ENCODE peak calls at places on chromosome 13, in seven cellular contexts. P, R, H, A, C, V and G are unnamed samples.

GRCh38 chr13:95902736-95903135 is 150.5 kb downstream of the UGGT2 start:
- DNase-seq in C (no peak), V (peak), R (no peak), P (no peak), H (no peak), A (no peak), G (no peak)

GRCh38 chr13:22210134-22210930 is 539.5 kb downstream of the FGF9 start:
- DNase-seq in V (no peak), A (no peak), P (no peak), H (no peak), C (no peak), R (no peak), G (no peak)

GRCh38 chr13:103878891-103879605 is 812.8 kb upstream of the SLC10A2 start:
- DNase-seq in P (no peak), A (no peak), H (no peak), V (no peak), C (no peak), R (no peak), G (no peak)

GRCh38 chr13:104592545-104593250 is 1526.5 kb upstream of the SLC10A2 start:
- DNase-seq in C (no peak), R (no peak), V (no peak), A (no peak), P (no peak), H (no peak), G (no peak)

GRCh38 chr13:79226250-79226649 is 179.8 kb downstream of the RBM26 start:
- DNase-seq in A (no peak), P (no peak), C (no peak), H (no peak), R (no peak), V (no peak), G (no peak)

GRCh38 chr13:43298799-43299198 is 275.4 kb downstream of the DNAJC15 start:
- DNase-seq in A (no peak), R (no peak), C (no peak), P (no peak), V (no peak), H (no peak), G (no peak)

GRCh38 chr13:46721054-46721453 is 75.9 kb downstream of the ESD start:
- DNase-seq in C (peak), R (no peak), P (no peak), A (peak), H (peak), V (peak), G (peak)

GRCh38 chr13:33510350-33510749 is 224.8 kb upstream of the STARD13 start:
- DNase-seq in C (no peak), A (no peak), H (no peak), R (no peak), P (no peak), V (no peak), G (no peak)

GRCh38 chr13:40060318-40061007 is 405.0 kb downstream of the COG6 start:
- DNase-seq in H (no peak), P (peak), C (peak), V (peak), R (no peak), A (no peak), G (peak)

GRCh38 chr13:66207610-66208009 is 1022.5 kb downstream of the PCDH9 start:
- DNase-seq in P (no peak), V (no peak), R (no peak), A (no peak), C (no peak), H (no peak), G (no peak)

GRCh38 chr13:45143346-45143751 is 23.0 kb downstream of the GTF2F2 start:
- DNase-seq in A (no peak), P (no peak), C (no peak), R (no peak), V (peak), H (no peak), G (no peak)

DNA sequence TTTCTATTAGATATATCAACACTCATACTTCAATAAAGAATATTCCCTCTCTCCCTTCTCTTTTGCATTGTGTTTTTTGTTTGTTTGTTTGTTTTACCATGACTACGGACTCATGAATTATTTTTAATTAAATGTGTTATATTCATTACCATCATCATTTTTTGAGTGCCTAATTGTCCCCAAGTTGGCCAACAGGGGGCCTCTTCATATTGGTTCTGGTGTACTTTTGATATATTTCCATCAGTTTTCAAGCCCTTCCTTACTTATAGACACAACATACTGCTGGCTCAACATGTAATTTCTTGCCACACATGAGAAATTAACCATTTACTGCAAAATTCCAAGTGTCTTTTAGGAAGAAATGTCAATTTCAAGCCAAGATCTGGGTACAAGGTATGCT is 54.5 kb upstream of the GPC6 start:
- DNase-seq in R (no peak), H (no peak), C (no peak), A (no peak), V (no peak), P (no peak), G (no peak)
- TF ChIP-seq CTCF in R (no peak), H (peak), C (no peak), A (no peak), V (no peak), P (no peak), G (no peak)

GRCh38 chr13:109792416-109793090 is 6.2 kb upstream of the IRS2 start:
- DNase-seq in A (no peak), V (no peak), P (no peak), C (no peak), R (no peak), H (no peak), G (no peak)

GRCh38 chr13:109789262-109789661 is 2.9 kb upstream of the IRS2 start:
- DNase-seq in R (peak), A (no peak), H (no peak), V (no peak), P (no peak), C (no peak), G (peak)

GRCh38 chr13:109790071-109790470 is 3.7 kb upstream of the IRS2 start:
- DNase-seq in R (no peak), A (no peak), V (no peak), H (no peak), C (no peak), P (no peak), G (peak)

GRCh38 chr13:109788372-109789195 is 2.2 kb upstream of the IRS2 start:
- DNase-seq in V (no peak), P (no peak), R (peak), H (no peak), A (no peak), C (no peak), G (no peak)

GRCh38 chr13:109790951-109791605 is 4.7 kb upstream of the IRS2 start:
- DNase-seq in R (peak), P (no peak), H (no peak), C (no peak), A (peak), V (peak), G (peak)
- TF ChIP-seq CTCF in R (peak), P (no peak), H (peak), C (peak), A (peak), V (peak), G (peak)

GRCh38 chr13:63124863-63125262 is 1709.2 kb upstream of the PCDH20 start:
- DNase-seq in C (no peak), R (no peak), V (peak), P (no peak), A (no peak), H (no peak), G (peak)
- TF ChIP-seq CTCF in C (peak), R (no peak), V (peak), P (no peak), A (no peak), H (peak), G (peak)

DNA sequence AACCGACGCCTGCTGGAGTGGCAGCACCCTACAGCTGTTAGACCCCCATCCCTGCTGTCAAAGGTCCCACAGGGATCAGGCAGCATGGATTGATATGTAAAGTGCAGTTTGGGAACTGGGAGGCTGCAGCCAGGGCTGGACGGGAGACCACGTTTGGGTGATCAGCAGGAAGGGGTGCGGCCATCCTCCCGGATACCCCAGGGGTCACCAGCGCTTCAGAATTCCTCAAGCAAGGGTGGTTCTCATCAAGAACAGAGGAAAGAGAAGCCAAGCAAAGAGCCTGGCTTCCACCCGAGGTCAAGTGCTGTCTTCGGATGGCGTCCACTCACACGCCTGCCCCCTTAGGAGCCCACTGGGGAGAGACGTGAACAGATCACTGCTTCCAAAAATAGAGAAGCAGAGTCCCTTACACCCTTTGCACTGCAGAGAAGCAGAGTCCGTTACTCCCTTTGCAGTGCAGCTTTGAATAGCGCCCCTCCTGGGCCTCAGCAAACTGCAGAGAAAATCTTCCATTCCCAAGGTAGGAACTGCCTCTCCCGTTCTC is 35.5 kb downstream of the DHRS12 start:
- DNase-seq in P (no peak), C (no peak), R (peak), V (no peak), A (no peak), H (no peak), G (no peak)
- TF ChIP-seq CTCF in P (no peak), C (no peak), R (no peak), V (peak), A (no peak), H (no peak), G (no peak)

GRCh38 chr13:109697936-109698335 is 88.4 kb downstream of the IRS2 start:
- DNase-seq in P (no peak), A (no peak), R (no peak), V (no peak), H (no peak), C (no peak), G (no peak)

GRCh38 chr13:109703250-109703649 is 83.1 kb downstream of the IRS2 start:
- DNase-seq in V (no peak), R (no peak), C (no peak), H (no peak), P (no peak), A (no peak), G (no peak)

GRCh38 chr13:109700176-109700575 is 86.2 kb downstream of the IRS2 start:
- DNase-seq in H (peak), C (peak), R (no peak), P (no peak), A (peak), V (peak), G (peak)

GRCh38 chr13:109698779-109699178 is 87.6 kb downstream of the IRS2 start:
- DNase-seq in C (no peak), H (no peak), P (no peak), V (peak), R (no peak), A (no peak), G (peak)

GRCh38 chr13:109699628-109700071 is 86.7 kb downstream of the IRS2 start:
- DNase-seq in H (no peak), V (no peak), R (no peak), A (no peak), P (no peak), C (no peak), G (no peak)
- TF ChIP-seq CTCF in H (no peak), V (no peak), R (no peak), A (no peak), P (no peak), C (no peak), G (no peak)

GRCh38 chr13:39016789-39017188 is 21.1 kb downstream of the PROSER1 start:
- DNase-seq in C (no peak), A (peak), P (no peak), V (peak), R (no peak), H (no peak), G (peak)
- TF ChIP-seq CTCF in C (peak), A (peak), P (no peak), V (peak), R (peak), H (peak), G (peak)

DNA sequence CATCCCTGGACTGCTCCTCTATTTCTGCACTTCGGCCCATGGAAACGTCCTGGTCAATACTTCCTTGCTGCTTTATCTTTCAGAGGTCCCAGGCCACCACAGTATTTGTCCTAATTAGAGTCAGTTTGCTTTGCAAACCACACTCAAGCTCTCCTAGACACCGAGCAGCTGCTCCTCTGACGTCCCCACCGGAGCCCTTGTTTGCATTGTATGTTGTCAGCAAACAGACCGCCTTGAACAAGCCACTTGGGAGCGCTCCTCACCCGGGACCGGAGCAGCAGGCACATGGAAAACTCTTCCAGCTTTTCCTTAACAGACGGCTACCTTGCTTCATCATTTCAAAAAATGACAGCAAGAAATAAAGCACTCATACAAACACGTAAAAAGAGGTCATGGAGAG is 51.5 kb upstream of the GTF3A start:
- DNase-seq in V (no peak), R (no peak), H (no peak), C (no peak), A (peak), P (no peak), G (no peak)
- TF ChIP-seq CTCF in V (no peak), R (no peak), H (no peak), C (no peak), A (peak), P (no peak), G (no peak)

GRCh38 chr13:110963554-110963970 is 48.7 kb upstream of the ANKRD10 start:
- DNase-seq in C (no peak), V (no peak), P (no peak), H (no peak), R (peak), A (no peak), G (no peak)
- TF ChIP-seq CTCF in C (no peak), V (no peak), P (no peak), H (no peak), R (no peak), A (no peak), G (no peak)